ENCODE peak calls at places on chromosomes 16 and 17, in nine cellular contexts. V, R, J, Y, H, P, B, U and T are unnamed samples.
A peak's percentile ranks its signal among the peaks of the same experiment; 100 is the strongest.

GRCh38 chr17:28896491-28896883 is 1.0 kb downstream of the FLOT2 start:
- DNase-seq in V (no peak), R (no peak), J (no peak), Y (peak; percentile 27), H (no peak), P (no peak), B (no peak), U (no peak), T (no peak)

GRCh38 chr16:4200000-4200780 is 41.7 kb downstream of the SRL start:
- DNase-seq in V (peak; percentile 84), R (peak; percentile 63), J (peak; percentile 36), Y (peak; percentile 65), H (no peak), P (peak; percentile 72), B (peak; percentile 69), U (peak; percentile 77), T (peak; percentile 72)

GRCh38 chr16:46926470-46927225 is 42.5 kb downstream of the GPT2 start:
- DNase-seq in V (no peak), R (no peak), J (no peak), Y (no peak), H (no peak), P (no peak), B (no peak), U (no peak), T (no peak)

GRCh38 chr16:56708821-56709685 is 20.9 kb upstream of the NUP93 start:
- DNase-seq in V (no peak), R (no peak), J (no peak), Y (no peak), H (peak; percentile 17), P (no peak), B (no peak), U (no peak), T (no peak)

GRCh38 chr17:31310877-31311276 is 3.0 kb downstream of the EVI2B start:
- DNase-seq in V (no peak), R (no peak), J (no peak), Y (no peak), H (no peak), P (no peak), B (no peak), U (no peak), T (no peak)

GRCh38 chr16:4316732-4317461 is 1.0 kb downstream of the GLIS2 start:
- DNase-seq in V (peak; percentile 34), R (peak; percentile 80), J (no peak), Y (peak; percentile 79), H (no peak), P (peak; percentile 82), B (no peak), U (peak; percentile 27), T (no peak)

GRCh38 chr17:61625564-61625963 is 34.5 kb upstream of the NACA2 start:
- DNase-seq in V (no peak), R (no peak), J (no peak), Y (no peak), H (no peak), P (no peak), B (no peak), U (no peak), T (no peak)

GRCh38 chr17:45231481-45232116 is 9.9 kb downstream of the FMNL1 start:
- DNase-seq in V (no peak), R (no peak), J (no peak), Y (no peak), H (no peak), P (no peak), B (no peak), U (peak; percentile 29), T (no peak)

GRCh38 chr16:30808163-30808562 is 21.2 kb upstream of the ZNF629 start:
- DNase-seq in V (no peak), R (no peak), J (no peak), Y (no peak), H (no peak), P (no peak), B (no peak), U (no peak), T (no peak)

GRCh38 chr17:50563095-50563511 is 2.6 kb downstream of the CACNA1G start:
- DNase-seq in V (no peak), R (no peak), J (no peak), Y (no peak), H (no peak), P (no peak), B (no peak), U (no peak), T (no peak)

GRCh38 chr17:60393840-60394529 is 2.1 kb upstream of the USP32 start:
- DNase-seq in V (no peak), R (no peak), J (no peak), Y (no peak), H (no peak), P (no peak), B (no peak), U (no peak), T (no peak)

DNA sequence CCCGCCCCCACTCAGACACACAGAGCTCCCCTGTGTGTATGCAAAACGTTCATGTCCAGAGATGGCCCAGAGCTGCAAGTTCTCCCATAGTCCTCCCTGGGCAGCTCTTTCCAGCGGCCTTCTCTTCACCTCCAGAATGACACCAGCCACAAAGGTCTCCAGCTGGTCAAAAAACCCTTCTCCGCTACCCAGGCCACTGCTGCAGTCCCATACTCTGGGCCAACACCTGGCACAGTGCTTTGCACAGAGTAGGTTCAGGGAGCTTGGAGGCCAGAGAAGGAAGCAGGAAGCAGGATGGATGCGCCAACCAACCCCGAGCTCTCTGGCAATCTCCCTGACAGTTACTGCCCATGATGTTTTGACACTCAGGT is 1.1 kb upstream of the STAT5B start:
- DNase-seq in V (peak; percentile 47), R (no peak), J (no peak), Y (no peak), H (no peak), P (no peak), B (no peak), U (no peak), T (no peak)
- H3K4me3 ChIP-seq in V (no peak overlapping the region), R (no peak overlapping the region), J (peak overlapping the region; percentile 78), Y (no peak overlapping the region), H (peak overlapping the region; percentile 65), P (no peak overlapping the region), B (no peak overlapping the region), U (no peak overlapping the region), T (peak overlapping the region; percentile 92)

DNA sequence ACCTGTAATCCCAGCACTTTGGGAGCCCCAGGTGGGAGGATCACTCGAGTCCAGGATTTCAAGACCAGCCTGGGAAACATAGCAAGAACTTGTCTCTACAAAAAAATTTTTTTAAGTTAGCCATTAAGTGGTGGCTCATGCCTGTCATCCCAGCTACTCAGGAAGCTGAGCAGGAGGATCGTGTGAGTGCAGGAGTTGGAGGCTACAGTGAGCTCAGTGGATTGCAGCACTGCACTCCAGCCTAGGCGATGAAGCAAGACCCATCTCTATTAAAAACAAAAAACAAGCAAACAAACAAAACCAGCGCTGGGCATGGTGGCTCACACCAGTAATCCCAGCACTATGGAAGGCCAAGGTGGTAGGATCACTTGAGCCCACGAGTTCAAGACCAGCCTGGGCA is 38.0 kb downstream of the HEATR3 start:
- DNase-seq in V (no peak), R (no peak), J (no peak), Y (no peak), H (no peak), P (peak; percentile 65), B (no peak), U (peak; percentile 63), T (no peak)
- H3K4me3 ChIP-seq in V (no peak overlapping the region), R (no peak overlapping the region), J (no peak overlapping the region), Y (no peak overlapping the region), H (no peak overlapping the region), P (no peak overlapping the region), B (no peak overlapping the region), U (no peak overlapping the region), T (no peak overlapping the region)

DNA sequence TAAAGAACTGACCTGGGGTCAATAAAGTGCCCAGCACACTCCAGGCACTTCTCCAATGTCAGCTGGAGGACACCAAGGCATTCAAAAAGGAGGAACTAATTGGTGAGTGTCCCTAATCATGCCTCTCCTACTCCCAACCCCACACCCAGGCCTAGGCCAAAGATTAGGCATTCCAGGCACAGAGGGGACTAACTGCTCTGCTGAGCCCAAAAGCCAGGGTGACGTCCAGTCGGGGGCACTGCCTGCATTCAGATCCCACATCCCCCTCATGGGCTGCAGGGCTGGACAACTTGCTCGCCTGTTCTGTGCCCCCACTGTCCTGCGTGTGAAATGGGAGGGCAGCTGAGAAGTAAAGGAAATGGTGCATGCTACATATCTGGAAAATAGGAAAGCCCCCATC is 115.4 kb downstream of the DYNLRB2 start:
- DNase-seq in V (no peak), R (no peak), J (no peak), Y (no peak), H (no peak), P (no peak), B (no peak), U (no peak), T (no peak)
- H3K4me3 ChIP-seq in V (no peak overlapping the region), R (no peak overlapping the region), J (no peak overlapping the region), Y (no peak overlapping the region), H (peak overlapping the region; percentile 66), P (no peak overlapping the region), B (no peak overlapping the region), U (no peak overlapping the region), T (no peak overlapping the region)

GRCh38 chr17:21001813-21002221 is 41.0 kb downstream of the USP22 start:
- DNase-seq in V (peak; percentile 41), R (no peak), J (no peak), Y (no peak), H (no peak), P (no peak), B (no peak), U (no peak), T (no peak)
- H3K4me3 ChIP-seq in V (no peak overlapping the region), R (no peak overlapping the region), J (no peak overlapping the region), Y (no peak overlapping the region), H (no peak overlapping the region), P (no peak overlapping the region), B (no peak overlapping the region), U (no peak overlapping the region), T (no peak overlapping the region)

GRCh38 chr17:38921756-38922411 is 3.5 kb upstream of the LASP1NB start:
- DNase-seq in V (no peak), R (no peak), J (no peak), Y (no peak), H (no peak), P (no peak), B (no peak), U (no peak), T (peak; percentile 57)

GRCh38 chr17:38920374-38921291 is 4.8 kb upstream of the LASP1NB start:
- DNase-seq in V (no peak), R (no peak), J (no peak), Y (no peak), H (no peak), P (no peak), B (no peak), U (no peak), T (peak; percentile 54)

GRCh38 chr17:38922538-38923291 is 2.7 kb upstream of the LASP1NB start:
- DNase-seq in V (peak; percentile 81), R (peak; percentile 79), J (no peak), Y (peak; percentile 88), H (no peak), P (peak; percentile 70), B (peak; percentile 91), U (peak; percentile 80), T (peak; percentile 86)

GRCh38 chr17:38926290-38927070 is 1.1 kb downstream of the LASP1NB start:
- DNase-seq in V (no peak), R (no peak), J (no peak), Y (peak; percentile 51), H (no peak), P (no peak), B (no peak), U (no peak), T (no peak)

GRCh38 chr17:38925263-38925995 is at the start of gene LASP1NB:
- DNase-seq in V (no peak), R (peak; percentile 70), J (no peak), Y (peak; percentile 83), H (peak; percentile 30), P (no peak), B (peak; percentile 81), U (peak; percentile 49), T (peak; percentile 64)
- H3K4me3 ChIP-seq in V (no peak within 1 kb of the TSS), R (peak within 1 kb of the TSS; percentile 32), J (peak within 1 kb of the TSS; percentile 61), Y (no peak within 1 kb of the TSS), H (no peak within 1 kb of the TSS), P (no peak within 1 kb of the TSS), B (peak within 1 kb of the TSS; percentile 28), U (no peak within 1 kb of the TSS), T (no peak within 1 kb of the TSS)